ENCODE peak calls at places on chromosomes 7 and 10, in four cellular contexts. P is lower lobe of right lung, C is BE2C, O is breast epithelium. Q is an unnamed sample. For H3K4me1, the result is how much of the 10 kb centered on the place peaks cover.

GRCh38 chr7:131947661-131948060 is 391.2 kb upstream of the PODXL start:
- DNase-seq in C (no peak), P (no peak), O (no peak), Q (peak)

GRCh38 chr10:100615911-100616310 is 80.2 kb downstream of the HIF1AN start:
- DNase-seq in P (no peak), C (no peak), O (no peak), Q (no peak)

GRCh38 chr10:949446-949845 is 17.9 kb upstream of the LARP4B start:
- DNase-seq in P (no peak), O (no peak), C (no peak), Q (no peak)

GRCh38 chr7:34096135-34096775 is 190.9 kb downstream of the BMPER start:
- DNase-seq in O (no peak), P (peak), C (no peak), Q (no peak)

GRCh38 chr10:92419740-92420553 is 129.0 kb downstream of the MARCHF5 start:
- DNase-seq in C (no peak), O (no peak), P (peak), Q (peak)

GRCh38 chr7:142697270-142697669 is 52.0 kb upstream of the PRSS1 start:
- DNase-seq in C (no peak), O (no peak), P (no peak), Q (no peak)

GRCh38 chr10:48363617-48364355 is 57.3 kb downstream of the MAPK8 start:
- DNase-seq in O (no peak), C (peak), P (no peak), Q (peak)

GRCh38 chr7:157640144-157640543 is 303.3 kb downstream of the DNAJB6 start:
- DNase-seq in P (no peak), C (no peak), O (no peak), Q (no peak)

GRCh38 chr7:13933106-13933505 is 56.4 kb downstream of the ETV1 start:
- DNase-seq in P (no peak), O (no peak), C (no peak), Q (no peak)

GRCh38 chr10:88913157-88913556 is 33.1 kb downstream of the STAMBPL1 start:
- DNase-seq in C (peak), P (no peak), O (no peak), Q (no peak)

GRCh38 chr10:127872871-127873600 is 19.7 kb downstream of the CLRN3 start:
- DNase-seq in C (no peak), O (no peak), P (no peak), Q (no peak)

GRCh38 chr7:127253289-127254162 is 785 bp upstream of the GRM8 start:
- DNase-seq in C (peak), O (peak), P (peak), Q (peak)

GRCh38 chr10:75449320-75450061 is 18.1 kb downstream of the LRMDA start:
- DNase-seq in C (no peak), O (no peak), P (no peak), Q (no peak)

DNA sequence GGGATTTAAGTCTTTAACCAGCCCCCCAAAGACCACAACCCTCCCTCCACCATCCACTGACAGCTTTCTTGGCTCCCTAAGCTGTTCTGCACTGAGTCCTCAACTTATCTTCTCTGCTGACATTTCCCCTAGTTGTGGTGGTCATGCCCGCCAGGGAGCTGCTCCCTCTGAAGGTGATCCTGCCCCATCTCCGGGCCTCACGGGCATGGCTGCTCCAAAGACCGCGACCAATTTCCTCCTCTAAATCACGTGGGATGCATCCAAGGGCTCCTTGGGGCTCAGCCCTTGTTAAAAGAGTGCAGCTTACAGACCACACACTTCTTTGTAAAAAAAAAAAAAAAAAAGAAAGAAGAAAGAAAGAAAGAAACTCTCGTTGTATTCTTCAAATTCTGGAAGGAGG is 27.1 kb upstream of the KLF6 start:
- DNase-seq in C (no peak), O (no peak), P (no peak), Q (no peak)
- H3K4me1 ChIP-seq in C (under half), O (under half), P (half or more), Q (under half)

GRCh38 chr7:45391618-45392451 is 182.3 kb upstream of the ADCY1 start:
- DNase-seq in O (no peak), C (no peak), P (no peak), Q (peak)
- TF ChIP-seq CTCF in O (no peak), C (no peak), P (no peak), Q (peak)

DNA sequence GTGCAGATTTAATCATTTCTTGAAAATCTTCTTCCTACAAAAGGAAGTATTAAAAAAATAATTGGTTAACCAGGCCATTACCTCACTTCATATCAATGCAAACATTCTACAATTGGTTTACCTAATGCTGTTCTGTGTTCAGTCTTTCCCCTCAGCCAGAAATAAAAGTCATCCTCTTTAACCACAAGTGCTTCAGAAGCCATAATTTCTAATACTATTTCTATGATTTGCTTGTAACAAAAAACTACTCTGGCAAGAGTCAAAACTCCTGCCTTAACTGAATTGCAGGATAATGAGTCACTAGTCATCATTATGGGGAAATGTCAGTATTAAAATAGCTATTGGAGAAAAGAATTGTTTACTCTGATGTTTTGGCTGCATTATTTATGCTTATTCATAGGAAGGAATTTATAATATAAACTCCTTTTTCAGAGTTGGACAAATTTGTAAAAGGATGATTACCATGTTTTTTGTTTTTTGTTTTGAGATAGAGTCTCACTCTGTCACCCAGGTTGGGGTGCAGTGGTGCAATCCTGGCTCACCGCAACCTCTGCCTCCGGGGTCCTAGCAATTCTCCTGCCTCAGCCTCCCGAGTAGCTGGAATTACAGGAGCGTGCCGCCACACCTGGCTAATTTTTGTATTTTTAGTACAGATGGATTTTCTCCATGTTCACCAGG is 55.5 kb upstream of the ODAD2 start:
- DNase-seq in P (no peak), O (no peak), C (no peak), Q (no peak)
- H3K4me1 ChIP-seq in P (under half), O (under half), C (under half), Q (under half)

DNA sequence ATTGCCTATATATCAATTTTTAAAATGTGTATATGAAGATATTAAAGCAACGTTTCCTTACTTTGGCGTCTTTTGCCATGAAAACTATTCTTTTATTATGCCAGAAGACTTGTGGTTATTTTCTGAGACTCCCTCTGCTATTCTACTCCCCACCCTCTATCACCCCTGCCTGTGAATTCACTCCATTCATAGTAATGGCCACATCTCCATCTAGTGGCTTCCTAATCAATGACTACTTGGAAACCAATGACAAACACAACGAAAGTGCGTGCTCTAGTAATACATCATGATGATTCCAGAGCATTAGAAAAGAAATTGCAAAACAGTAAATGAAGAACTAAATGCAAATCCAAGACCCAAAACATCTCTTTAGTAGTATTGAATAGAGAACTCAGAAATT is 186.7 kb upstream of the HGF start:
- DNase-seq in C (peak), O (no peak), P (no peak), Q (peak)
- TF ChIP-seq CTCF in C (peak), O (peak), P (peak), Q (peak)

GRCh38 chr10:119221201-119221600 is 13.8 kb downstream of the GRK5 start:
- DNase-seq in P (no peak), O (no peak), C (no peak), Q (no peak)
- H3K4me1 ChIP-seq in P (half or more), O (under half), C (under half), Q (under half)

DNA sequence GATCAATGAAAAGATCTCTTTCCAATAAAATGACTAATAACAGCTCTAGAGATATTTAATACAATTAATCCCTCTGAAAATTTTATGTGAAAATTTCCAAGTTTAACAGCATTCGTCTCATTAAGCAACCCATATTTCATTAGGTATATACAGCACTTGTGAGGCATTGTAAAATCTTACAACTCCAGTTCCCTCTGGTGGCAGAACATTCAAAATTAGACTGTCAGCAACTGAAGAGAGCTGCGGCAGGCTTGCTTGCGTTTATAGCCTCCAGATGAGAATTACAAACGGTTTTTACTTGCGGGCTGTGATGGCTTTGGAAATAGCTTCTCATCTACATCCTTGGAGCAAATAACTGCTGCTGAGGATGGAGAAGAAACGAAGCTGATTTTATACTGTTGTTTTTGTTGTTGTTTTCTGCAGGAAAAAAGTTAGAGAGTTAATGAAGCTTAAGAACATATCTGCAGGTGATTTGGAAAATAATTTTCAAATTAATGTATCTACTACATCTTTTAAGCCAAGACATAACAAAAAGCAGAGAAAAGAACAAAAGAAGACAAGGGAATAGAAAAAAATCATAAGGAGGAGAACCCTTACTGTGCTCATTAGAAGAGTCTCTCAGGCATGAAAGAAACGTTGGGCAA is 171.3 kb downstream of the MAGI2 start:
- DNase-seq in P (no peak), C (peak), O (no peak), Q (no peak)
- TF ChIP-seq CTCF in P (peak), C (peak), O (peak), Q (peak)

GRCh38 chr7:78014401-78014800 is 215.8 kb downstream of the PHTF2 start:
- DNase-seq in P (no peak), C (no peak), O (no peak), Q (no peak)
- H3K4me1 ChIP-seq in P (under half), C (under half), O (under half), Q (under half)

DNA sequence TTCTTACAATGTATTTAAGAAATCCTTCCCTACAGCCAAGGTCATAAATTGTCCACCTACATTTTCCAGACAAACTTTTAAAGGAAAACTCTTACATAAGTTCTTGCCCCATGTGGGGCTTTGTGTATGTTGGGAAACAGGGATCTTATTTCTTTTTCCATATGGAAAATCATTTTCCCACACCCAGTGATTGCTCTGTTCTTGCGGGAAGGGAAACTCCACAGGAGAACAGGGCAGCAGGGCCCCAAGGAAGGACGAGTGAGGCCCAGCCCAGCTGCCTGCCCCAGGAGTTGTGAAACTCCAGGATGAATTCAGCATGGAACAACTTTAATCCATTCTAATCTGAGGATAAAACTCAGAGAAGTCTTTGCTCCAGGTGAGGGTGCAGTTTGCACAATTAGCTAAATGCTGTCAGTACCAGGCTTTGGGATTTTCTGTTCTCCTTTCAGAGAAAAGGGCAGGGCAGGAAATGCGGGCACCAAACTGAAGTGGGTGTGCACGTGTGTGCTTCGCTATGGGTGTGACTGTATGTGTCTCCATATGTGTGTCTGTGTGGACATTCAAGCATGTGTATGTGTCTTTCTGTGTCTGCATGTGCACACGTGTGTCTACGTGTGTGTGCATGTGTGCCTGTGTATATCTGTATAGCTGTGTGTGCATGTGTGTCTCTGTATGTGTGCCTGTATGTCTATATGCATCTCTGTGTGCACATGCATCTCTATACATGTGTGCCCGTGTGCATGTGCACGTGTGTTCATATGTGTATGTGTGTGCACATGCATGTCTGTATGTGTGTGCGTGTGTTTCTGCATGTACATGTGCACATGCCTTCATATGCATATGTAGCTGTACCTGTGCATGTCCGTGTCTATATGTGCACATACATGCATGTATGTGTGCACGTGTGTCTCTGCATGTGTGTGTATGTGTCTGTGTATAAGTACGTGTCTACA is 102.0 kb upstream of the FAM20C start:
- DNase-seq in C (no peak), O (no peak), P (no peak), Q (no peak)
- TF ChIP-seq CTCF in C (no peak), O (no peak), P (no peak), Q (no peak)

Q was measured in endodermal cell.